ENCODE peak calls at places on chromosomes 11 and 22, in four cellular contexts. N is H9, Q is H1, G is IMR-90. A is an unnamed sample.

GRCh38 chr11:60485987-60486386 is 6.6 kb upstream of the MS4A12 start:
- DNase-seq in N (peak; percentile 74), Q (no peak), G (no peak), A (peak; percentile 64)

GRCh38 chr11:12827929-12828812 is 153.9 kb downstream of the TEAD1 start:
- DNase-seq in N (peak; percentile 63), Q (peak; percentile 29), G (peak; percentile 79), A (no peak)

GRCh38 chr11:35040221-35040942 is 98.6 kb upstream of the CD44 start:
- DNase-seq in N (no peak), Q (no peak), G (peak; percentile 69), A (peak; percentile 49)

GRCh38 chr11:65489706-65490310 is 9.0 kb upstream of the MALAT1 start:
- DNase-seq in N (peak; percentile 53), Q (no peak), G (no peak), A (peak; percentile 91)

GRCh38 chr11:64096835-64097234 is 61.1 kb downstream of the FLRT1 start:
- DNase-seq in N (no peak), Q (no peak), G (no peak), A (no peak)

GRCh38 chr11:105861225-105861624 is 160.8 kb downstream of the MSANTD4 start:
- DNase-seq in N (no peak), Q (no peak), G (peak; percentile 6), A (no peak)

GRCh38 chr11:78940500-78941225 is 366.0 kb upstream of the NARS2 start:
- DNase-seq in N (peak; percentile 84), Q (peak; percentile 63), G (no peak), A (no peak)

GRCh38 chr11:107741044-107741823 is 29.4 kb upstream of the SLN start:
- DNase-seq in N (no peak), Q (no peak), G (peak; percentile 44), A (peak; percentile 65)

GRCh38 chr22:50706481-50707125 is 31.4 kb upstream of the ACR start:
- DNase-seq in N (no peak), Q (no peak), G (no peak), A (no peak)

GRCh38 chr11:132402056-132402684 is 1031.8 kb downstream of the NTM start:
- DNase-seq in N (peak; percentile 76), Q (peak; percentile 46), G (peak; percentile 51), A (no peak)

GRCh38 chr11:62575156-62575555 is 1.5 kb upstream of the EEF1G start:
- DNase-seq in N (no peak), Q (no peak), G (no peak), A (no peak)

GRCh38 chr22:44924098-44924497 is 85.7 kb downstream of the PHF21B start:
- DNase-seq in N (no peak), Q (no peak), G (no peak), A (no peak)

GRCh38 chr11:2741006-2741376 is 41.2 kb upstream of the KCNQ1OT1 start:
- DNase-seq in N (no peak), Q (no peak), G (no peak), A (peak; percentile 65)

GRCh38 chr11:61874460-61874809 is 16.9 kb downstream of the FADS3 start:
- DNase-seq in N (no peak), Q (no peak), G (no peak), A (peak; percentile 29)

GRCh38 chr11:73240190-73240781 is 22.2 kb downstream of the P2RY2 start:
- DNase-seq in N (peak; percentile 27), Q (no peak), G (peak; percentile 72), A (no peak)

GRCh38 chr22:43823353-43823908 is 11.3 kb upstream of the EFCAB6 start:
- DNase-seq in N (peak; percentile 29), Q (no peak), G (no peak), A (no peak)
- H3K18ac ChIP-seq in N (no peak overlapping the region), Q (peak overlapping the region; percentile 44), G (no peak overlapping the region), A (no peak overlapping the region)

GRCh38 chr22:17436382-17436951 is 67.2 kb downstream of the CECR2 start:
- DNase-seq in N (no peak), Q (no peak), G (no peak), A (no peak)
- H3K18ac ChIP-seq in N (no peak overlapping the region), Q (peak overlapping the region; percentile 52), G (no peak overlapping the region), A (no peak overlapping the region)

GRCh38 chr11:57239348-57239747 is 2.3 kb upstream of the APLNR start:
- DNase-seq in N (no peak), Q (no peak), G (no peak), A (no peak)

GRCh38 chr11:57240007-57240406 is 3.0 kb upstream of the APLNR start:
- DNase-seq in N (no peak), Q (no peak), G (no peak), A (no peak)

GRCh38 chr11:57237204-57237681 is at the start of gene APLNR:
- DNase-seq in N (peak; percentile 60), Q (no peak), G (no peak), A (no peak)

GRCh38 chr11:57233702-57234101 is 3.3 kb downstream of the APLNR start:
- DNase-seq in N (no peak), Q (no peak), G (no peak), A (no peak)

DNA sequence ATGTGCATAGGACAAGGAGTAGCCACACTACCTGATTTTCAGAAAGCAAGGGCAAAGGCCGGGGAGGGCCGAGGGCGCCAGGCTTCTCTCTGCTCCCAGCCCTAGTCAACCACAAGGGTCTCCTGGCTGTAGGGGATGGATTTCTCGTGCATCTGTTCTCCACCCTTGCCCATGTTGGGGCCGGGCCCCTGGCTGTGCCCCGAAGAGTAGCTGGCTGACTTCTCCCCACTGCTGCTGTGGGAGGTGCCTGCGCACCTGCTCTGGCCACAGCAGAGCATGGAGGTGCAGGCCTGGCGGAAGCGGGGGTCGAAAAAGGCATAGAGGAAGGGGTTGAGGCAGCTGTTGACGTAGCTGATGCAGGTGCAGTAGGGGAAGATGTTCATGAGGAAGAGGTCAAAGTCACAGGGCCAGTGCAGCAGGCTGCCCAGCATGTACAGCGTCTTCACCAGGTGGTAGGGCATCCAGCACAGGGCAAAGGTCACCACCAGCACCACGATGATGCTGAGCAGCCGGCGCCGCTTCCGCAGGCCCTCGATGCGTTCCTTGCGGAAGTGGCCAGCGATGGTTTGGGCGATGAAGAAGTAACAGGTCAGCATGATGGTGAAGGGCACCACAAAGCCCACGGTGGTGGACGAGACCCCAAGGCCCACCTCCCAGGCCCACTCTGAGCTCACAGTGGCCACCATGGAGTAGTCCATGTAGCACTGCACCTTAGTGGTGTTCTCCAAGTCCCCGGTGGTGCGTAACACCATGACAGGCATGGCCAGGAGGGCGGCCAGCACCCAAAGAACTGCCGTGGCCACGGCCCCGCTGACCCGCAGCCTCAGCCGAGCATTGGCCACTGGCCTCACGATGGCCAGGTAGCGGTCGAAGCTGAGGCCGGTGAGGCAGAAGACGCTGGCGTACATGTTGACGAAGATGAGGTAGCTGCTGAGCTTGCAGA is 1.0 kb downstream of the APLNR start:
- DNase-seq in N (no peak), Q (no peak), G (no peak), A (no peak)
- H3K18ac ChIP-seq in N (no peak overlapping the region), Q (no peak overlapping the region), G (no peak overlapping the region), A (no peak overlapping the region)

GRCh38 chr11:9028591-9028990 is 24.8 kb upstream of the NRIP3 start:
- DNase-seq in N (no peak), Q (no peak), G (no peak), A (no peak)

GRCh38 chr11:9025101-9025850 is 21.5 kb upstream of the NRIP3 start:
- DNase-seq in N (no peak), Q (no peak), G (no peak), A (no peak)

GRCh38 chr11:9029477-9029876 is 25.7 kb upstream of the NRIP3 start:
- DNase-seq in N (no peak), Q (no peak), G (peak; percentile 3), A (no peak)

GRCh38 chr11:9030601-9031000 is 26.8 kb upstream of the NRIP3 start:
- DNase-seq in N (no peak), Q (no peak), G (no peak), A (no peak)
- H3K18ac ChIP-seq in N (no peak overlapping the region), Q (no peak overlapping the region), G (no peak overlapping the region), A (no peak overlapping the region)

DNA sequence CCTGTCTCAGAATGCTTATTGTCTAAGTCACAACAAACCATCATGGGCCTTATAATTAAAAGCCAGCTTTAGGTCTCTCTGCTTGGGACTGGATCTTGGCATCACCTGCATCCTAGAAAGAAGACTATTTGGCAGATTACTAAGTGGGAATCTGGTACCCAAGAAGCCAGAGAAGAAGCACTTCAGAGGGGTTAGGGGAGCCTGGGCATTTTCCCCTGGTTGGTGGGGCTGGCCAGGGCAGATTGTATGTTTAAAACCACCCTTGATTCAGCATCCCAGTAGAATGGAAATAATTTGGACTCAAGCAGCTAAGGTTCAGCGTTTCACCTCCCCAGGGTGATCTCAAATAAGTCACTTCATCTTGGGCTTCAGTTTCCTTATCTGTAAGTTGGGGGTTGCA is 193.7 kb downstream of the MIAT start:
- DNase-seq in N (no peak), Q (no peak), G (no peak), A (no peak)
- H3K18ac ChIP-seq in N (no peak overlapping the region), Q (no peak overlapping the region), G (no peak overlapping the region), A (no peak overlapping the region)

GRCh38 chr11:126405906-126406305 is 50.4 kb downstream of the ST3GAL4 start:
- DNase-seq in N (no peak), Q (no peak), G (no peak), A (peak; percentile 97)
- H3K18ac ChIP-seq in N (no peak overlapping the region), Q (no peak overlapping the region), G (no peak overlapping the region), A (peak overlapping the region; percentile 57)

A was measured in trophoblast cell.